ENCODE peak calls at places on chromosomes 11 and 22, in four cellular contexts. Q, B, O and T are unnamed samples.

GRCh38 chr11:86135319-86135714 is 66.4 kb upstream of the PICALM start:
- DNase-seq in Q (no peak), B (no peak), O (no peak), T (no peak)

GRCh38 chr11:69430566-69430965 is 50.9 kb upstream of the LINC01488 start:
- DNase-seq in Q (no peak), B (no peak), O (no peak), T (no peak)

GRCh38 chr11:58923300-58923788 is 15.9 kb upstream of the GLYATL1 start:
- DNase-seq in Q (no peak), B (no peak), O (peak), T (peak)

GRCh38 chr11:109037856-109038780 is 373.2 kb downstream of the DDX10 start:
- DNase-seq in Q (no peak), B (no peak), O (peak), T (no peak)

GRCh38 chr11:62432695-62433094 is 13.9 kb downstream of the SCGB1A1 start:
- DNase-seq in Q (no peak), B (no peak), O (no peak), T (no peak)

GRCh38 chr11:78030429-78031325 is 7.6 kb upstream of the KCTD14 start:
- DNase-seq in Q (peak), B (peak), O (peak), T (peak)

GRCh38 chr11:73269353-73270088 is 2.6 kb upstream of the P2RY6 start:
- DNase-seq in Q (no peak), B (peak), O (no peak), T (no peak)

GRCh38 chr22:46878549-46878948 is 116.1 kb downstream of the TBC1D22A start:
- DNase-seq in Q (no peak), B (no peak), O (peak), T (no peak)

GRCh38 chr11:1874406-1875092 is 17.1 kb downstream of the PRR33 start:
- DNase-seq in Q (no peak), B (no peak), O (no peak), T (peak)

GRCh38 chr11:132504501-132505041 is 1027.7 kb downstream of the OPCML start:
- DNase-seq in Q (no peak), B (no peak), O (no peak), T (no peak)